ENCODE peak calls at places on chromosomes 16 and 17, in nine cellular contexts. U, L, J, I, P, N, A, H and V are unnamed samples.

GRCh38 chr17:48647103-48647963 is 21.2 kb upstream of the HOXB9 start:
- DNase-seq in L (no peak), U (no peak), I (no peak), H (peak), N (no peak), J (no peak), P (peak), A (no peak), V (peak)

GRCh38 chr17:13410214-13410613 is 191.5 kb downstream of the HS3ST3A1 start:
- DNase-seq in U (peak), I (no peak), N (no peak), L (no peak), A (no peak), J (no peak), H (no peak), P (no peak), V (no peak)

GRCh38 chr16:86590501-86591144 is 12.3 kb downstream of the FOXL1 start:
- DNase-seq in I (no peak), H (no peak), A (no peak), N (peak), J (peak), P (peak), U (peak), L (no peak), V (no peak)

GRCh38 chr17:66525338-66525737 is 222.9 kb downstream of the PRKCA start:
- DNase-seq in A (no peak), U (no peak), I (no peak), J (no peak), N (no peak), H (no peak), L (no peak), P (no peak), V (no peak)

GRCh38 chr17:75521290-75521689 is 4.2 kb upstream of the LLGL2 start:
- DNase-seq in N (no peak), P (no peak), I (no peak), L (no peak), A (no peak), J (no peak), H (no peak), U (no peak), V (no peak)

GRCh38 chr17:72123964-72124791 is 3.4 kb downstream of the SOX9 start:
- DNase-seq in A (no peak), I (no peak), P (no peak), J (no peak), H (no peak), U (no peak), L (no peak), N (no peak), V (no peak)

GRCh38 chr16:27730703-27731220 is 180.8 kb downstream of the KATNIP start:
- DNase-seq in N (no peak), P (no peak), L (no peak), A (no peak), I (no peak), U (no peak), H (no peak), J (no peak), V (no peak)

GRCh38 chr16:53080345-53081031 is 25.7 kb downstream of the CHD9 start:
- DNase-seq in L (no peak), A (no peak), J (peak), H (no peak), P (peak), N (no peak), U (peak), I (no peak), V (peak)

GRCh38 chr16:64276646-64277045 is 845.2 kb downstream of the CDH11 start:
- DNase-seq in H (no peak), J (peak), P (no peak), I (no peak), L (no peak), U (no peak), N (no peak), A (no peak), V (no peak)

GRCh38 chr17:78120971-78121800 is 7.4 kb downstream of the TMC6 start:
- DNase-seq in J (no peak), N (no peak), P (no peak), I (peak), U (no peak), H (no peak), A (peak), L (no peak), V (no peak)

GRCh38 chr16:4285167-4285566 is 12.3 kb upstream of the TFAP4 start:
- DNase-seq in I (no peak), U (no peak), A (no peak), H (no peak), N (no peak), J (no peak), L (no peak), P (peak), V (no peak)

GRCh38 chr17:5800646-5801045 is 216.3 kb upstream of the NLRP1 start:
- DNase-seq in L (no peak), H (no peak), U (no peak), P (no peak), J (no peak), A (no peak), I (no peak), N (no peak), V (no peak)

GRCh38 chr16:63890072-63890471 is 1231.8 kb downstream of the CDH11 start:
- DNase-seq in I (no peak), H (no peak), L (no peak), P (no peak), J (no peak), U (peak), A (no peak), N (no peak), V (no peak)